ENCODE peak calls at places on chromosome 15, in nine cellular contexts. Z, F, K, A, C, O, P, J and X are unnamed samples.

GRCh38 chr15:59662260-59662659 is 4.9 kb upstream of the GTF2A2 start:
- DNase-seq in F (peak), O (no peak), J (no peak), P (no peak), C (no peak), K (no peak), A (no peak), Z (no peak), X (no peak)

GRCh38 chr15:34259557-34259956 is 34.7 kb downstream of the EMC4 start:
- DNase-seq in O (no peak), A (no peak), C (no peak), K (no peak), P (peak), J (no peak), F (no peak), Z (no peak), X (no peak)

GRCh38 chr15:31480356-31481058 is 153.9 kb downstream of the KLF13 start:
- DNase-seq in J (no peak), F (no peak), O (no peak), K (peak), C (peak), P (no peak), Z (no peak), A (no peak), X (no peak)

GRCh38 chr15:100671858-100672543 is 69.6 kb downstream of the ASB7 start:
- DNase-seq in J (peak), P (peak), K (no peak), O (peak), A (peak), F (peak), C (peak), Z (no peak), X (no peak)

GRCh38 chr15:94234300-94234699 is 2.9 kb downstream of the MCTP2 start:
- DNase-seq in P (no peak), Z (no peak), J (no peak), A (no peak), O (no peak), K (no peak), C (no peak), F (no peak), X (no peak)

GRCh38 chr15:48076454-48076853 is 44.3 kb upstream of the SLC24A5 start:
- DNase-seq in A (no peak), F (no peak), C (no peak), Z (no peak), O (no peak), P (no peak), K (no peak), J (no peak), X (no peak)

GRCh38 chr15:89659295-89659694 is 4.0 kb upstream of the KIF7 start:
- DNase-seq in Z (no peak), K (peak), J (no peak), F (no peak), C (no peak), A (no peak), P (no peak), O (no peak), X (no peak)

GRCh38 chr15:83282859-83283812 is 1.3 kb downstream of the BNC1 start:
- DNase-seq in C (no peak), P (peak), Z (no peak), K (no peak), J (peak), O (no peak), A (no peak), F (peak), X (peak)

GRCh38 chr15:91021516-91022074 is 799 bp downstream of the VPS33B start:
- DNase-seq in C (no peak), K (no peak), P (no peak), J (no peak), A (no peak), Z (no peak), O (no peak), F (peak), X (peak)

GRCh38 chr15:57253082-57253481 is 123.2 kb upstream of the CGNL1 start:
- DNase-seq in O (no peak), F (no peak), A (no peak), J (no peak), K (no peak), C (no peak), Z (no peak), P (no peak), X (no peak)

GRCh38 chr15:84669726-84670125 is 11.7 kb upstream of the NMB start:
- DNase-seq in O (no peak), K (no peak), A (no peak), P (no peak), Z (no peak), J (no peak), F (peak), C (no peak), X (no peak)

GRCh38 chr15:28914483-28915023 is 28.8 kb downstream of the APBA2 start:
- DNase-seq in A (no peak), C (no peak), P (peak), O (no peak), Z (no peak), K (no peak), J (no peak), F (no peak), X (no peak)

GRCh38 chr15:58369261-58369699 is 62.5 kb upstream of the LIPC start:
- DNase-seq in F (no peak), K (no peak), P (no peak), O (no peak), J (peak), Z (no peak), C (no peak), A (no peak), X (no peak)

GRCh38 chr15:82850731-82851130 is 41.3 kb downstream of the WHAMM start:
- DNase-seq in O (no peak), Z (no peak), P (no peak), A (no peak), J (no peak), F (no peak), C (peak), K (peak), X (peak)

GRCh38 chr15:59420986-59421618 is 16.9 kb upstream of the FAM81A start:
- DNase-seq in Z (no peak), P (peak), A (no peak), F (peak), C (no peak), J (no peak), K (no peak), O (no peak), X (no peak)

GRCh38 chr15:85421116-85421925 is 40.9 kb downstream of the AKAP13 start:
- DNase-seq in F (no peak), Z (no peak), J (no peak), P (peak), C (no peak), A (no peak), K (no peak), O (no peak), X (no peak)

GRCh38 chr15:85379403-85380131 is 836 bp upstream of the AKAP13 start:
- DNase-seq in Z (no peak), A (no peak), K (no peak), F (no peak), O (no peak), J (no peak), P (no peak), C (no peak), X (no peak)

GRCh38 chr15:42107483-42107882 is 13.1 kb upstream of the PLA2G4D start:
- DNase-seq in K (no peak), A (no peak), Z (no peak), J (no peak), C (no peak), O (no peak), P (no peak), F (no peak), X (no peak)

GRCh38 chr15:92650256-92650655 is 5.3 kb downstream of the FAM174B start:
- DNase-seq in J (no peak), A (no peak), F (no peak), K (no peak), O (peak), Z (no peak), C (peak), P (peak), X (no peak)

GRCh38 chr15:42137461-42138261 is 18.8 kb downstream of the PLA2G4F start:
- DNase-seq in F (peak), A (peak), P (peak), O (no peak), J (peak), Z (no peak), K (peak), C (peak), X (no peak)

GRCh38 chr15:77580991-77581682 is 51.6 kb downstream of the LINGO1 start:
- DNase-seq in F (no peak), A (no peak), O (no peak), J (no peak), Z (no peak), C (no peak), K (no peak), P (no peak), X (no peak)

GRCh38 chr15:46703352-46703861 is 1013.9 kb upstream of the SEMA6D start:
- DNase-seq in C (no peak), P (no peak), A (no peak), K (no peak), Z (no peak), F (no peak), J (peak), O (no peak), X (no peak)

GRCh38 chr15:44719293-44719999 is 8.1 kb downstream of the B2M start:
- DNase-seq in Z (no peak), O (no peak), P (no peak), C (no peak), J (peak), A (no peak), K (no peak), F (peak), X (no peak)

GRCh38 chr15:33194237-33194636 is 277 bp downstream of the FMN1 start:
- DNase-seq in O (peak), K (no peak), Z (no peak), C (no peak), J (no peak), A (no peak), P (no peak), F (peak), X (no peak)

GRCh38 chr15:58498821-58499580 is 67.2 kb downstream of the LIPC start:
- DNase-seq in P (no peak), A (no peak), C (peak), K (peak), J (no peak), O (peak), F (peak), Z (no peak), X (no peak)

GRCh38 chr15:65212097-65212496 is 824 bp upstream of the CILP start:
- DNase-seq in P (peak), K (no peak), O (peak), J (peak), Z (no peak), F (no peak), C (no peak), A (no peak), X (no peak)
- TF ChIP-seq CTCF in P (peak), K (no peak), O (peak), J (peak), Z (peak), F (peak), C (no peak), A (peak), X (peak)

DNA sequence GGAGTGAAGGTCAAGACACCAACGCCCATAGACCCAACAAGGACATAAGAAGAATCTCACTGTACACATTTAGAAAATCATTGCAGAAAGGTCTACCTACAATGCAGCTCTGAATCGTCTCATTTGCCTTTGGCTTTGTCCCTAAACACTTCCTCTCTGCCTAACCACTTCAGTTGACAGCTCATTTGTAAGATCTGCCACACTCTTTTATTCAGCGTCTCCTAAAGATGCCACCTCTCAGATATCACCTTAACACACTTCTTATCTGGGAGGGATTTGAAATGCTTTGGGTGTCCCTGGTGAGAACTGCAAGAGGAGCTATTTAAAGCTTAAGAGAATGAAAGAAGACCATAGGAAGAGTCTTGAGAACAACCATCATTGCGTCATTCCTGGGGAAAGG is 38.7 kb downstream of the RAB27A start:
- DNase-seq in K (no peak), Z (no peak), O (no peak), J (no peak), A (no peak), P (peak), F (no peak), C (no peak), X (no peak)
- TF ChIP-seq CTCF in K (no peak), Z (no peak), O (no peak), J (no peak), A (no peak), P (no peak), F (no peak), C (no peak), X (no peak)

GRCh38 chr15:62021991-62022600 is 38.2 kb downstream of the VPS13C start:
- DNase-seq in C (no peak), K (no peak), A (peak), J (no peak), P (no peak), O (peak), Z (no peak), F (peak), X (no peak)
- TF ChIP-seq CTCF in C (no peak), K (no peak), A (peak), J (no peak), P (peak), O (peak), Z (peak), F (peak), X (peak)

GRCh38 chr15:68339481-68339880 is 61.9 kb downstream of the FEM1B start:
- DNase-seq in A (no peak), P (no peak), J (no peak), O (no peak), F (no peak), Z (no peak), K (no peak), C (no peak), X (no peak)

GRCh38 chr15:68342351-68342750 is 64.8 kb downstream of the FEM1B start:
- DNase-seq in F (no peak), O (no peak), K (no peak), P (no peak), C (no peak), A (no peak), J (no peak), Z (no peak), X (peak)

GRCh38 chr15:68343579-68344225 is 66.2 kb downstream of the FEM1B start:
- DNase-seq in F (no peak), K (no peak), A (no peak), O (no peak), Z (no peak), J (no peak), C (no peak), P (no peak), X (peak)

GRCh38 chr15:68341851-68342336 is 64.3 kb downstream of the FEM1B start:
- DNase-seq in C (no peak), J (no peak), A (no peak), P (no peak), O (no peak), Z (no peak), F (peak), K (no peak), X (no peak)

GRCh38 chr15:68340711-68341671 is 63.4 kb downstream of the FEM1B start:
- DNase-seq in F (no peak), O (no peak), K (no peak), J (no peak), A (no peak), C (no peak), P (peak), Z (no peak), X (no peak)
- TF ChIP-seq CTCF in F (no peak), O (no peak), K (no peak), J (no peak), A (no peak), C (no peak), P (no peak), Z (no peak), X (no peak)

GRCh38 chr15:62306851-62307504 is 141.9 kb upstream of the C2CD4B start:
- DNase-seq in A (peak), P (peak), F (peak), Z (peak), J (peak), C (no peak), O (peak), K (no peak), X (peak)
- TF ChIP-seq CTCF in A (peak), P (peak), F (peak), Z (peak), J (peak), C (no peak), O (peak), K (peak), X (peak)

GRCh38 chr15:66787472-66787871 is 85.4 kb downstream of the SMAD6 start:
- DNase-seq in P (no peak), C (peak), F (no peak), A (no peak), J (no peak), O (no peak), K (peak), Z (no peak), X (no peak)

GRCh38 chr15:66786708-66787471 is 84.9 kb downstream of the SMAD6 start:
- DNase-seq in F (no peak), A (no peak), Z (no peak), K (peak), O (no peak), J (no peak), C (no peak), P (no peak), X (no peak)

GRCh38 chr15:66786222-66786621 is 84.2 kb downstream of the SMAD6 start:
- DNase-seq in P (no peak), C (no peak), A (no peak), K (no peak), Z (no peak), O (no peak), F (no peak), J (no peak), X (no peak)

GRCh38 chr15:66788024-66788423 is 86.0 kb downstream of the SMAD6 start:
- DNase-seq in O (no peak), F (no peak), J (no peak), A (no peak), C (peak), P (no peak), Z (no peak), K (peak), X (no peak)

GRCh38 chr15:66789029-66790025 is 87.3 kb downstream of the SMAD6 start:
- DNase-seq in P (peak), F (peak), K (peak), Z (no peak), C (peak), A (no peak), J (no peak), O (peak), X (no peak)
- TF ChIP-seq CTCF in P (peak), F (peak), K (peak), Z (peak), C (no peak), A (peak), J (peak), O (peak), X (no peak)

GRCh38 chr15:88334436-88334835 is 77.9 kb upstream of the NTRK3 start:
- DNase-seq in Z (no peak), C (no peak), O (no peak), F (no peak), J (no peak), A (no peak), P (no peak), K (no peak), X (no peak)

GRCh38 chr15:88331291-88331690 is 74.8 kb upstream of the NTRK3 start:
- DNase-seq in O (peak), P (peak), A (peak), C (no peak), F (peak), J (peak), Z (no peak), K (no peak), X (peak)

GRCh38 chr15:88337993-88338392 is 81.5 kb upstream of the NTRK3 start:
- DNase-seq in F (no peak), A (no peak), P (no peak), C (no peak), O (no peak), J (no peak), K (no peak), Z (no peak), X (no peak)

GRCh38 chr15:88335074-88335473 is 78.5 kb upstream of the NTRK3 start:
- DNase-seq in Z (no peak), A (no peak), C (no peak), K (no peak), P (no peak), J (no peak), F (no peak), O (no peak), X (no peak)
- TF ChIP-seq CTCF in Z (no peak), A (peak), C (no peak), K (no peak), P (no peak), J (no peak), F (no peak), O (peak), X (no peak)

GRCh38 chr15:74337146-74337545 is 30.3 kb downstream of the CYP11A1 start:
- DNase-seq in J (no peak), Z (no peak), A (no peak), F (no peak), O (no peak), K (no peak), P (no peak), C (no peak), X (no peak)

GRCh38 chr15:74337607-74338211 is 29.7 kb downstream of the CYP11A1 start:
- DNase-seq in Z (no peak), P (no peak), A (no peak), J (no peak), K (no peak), F (no peak), C (no peak), O (no peak), X (no peak)

GRCh38 chr15:74334127-74334526 is 33.3 kb downstream of the CYP11A1 start:
- DNase-seq in Z (no peak), J (no peak), A (no peak), P (no peak), K (no peak), F (no peak), C (no peak), O (no peak), X (no peak)

GRCh38 chr15:74335396-74335795 is 32.0 kb downstream of the CYP11A1 start:
- DNase-seq in J (no peak), A (no peak), F (no peak), C (no peak), O (no peak), P (no peak), Z (no peak), K (peak), X (no peak)

GRCh38 chr15:74336061-74337005 is 31.1 kb downstream of the CYP11A1 start:
- DNase-seq in C (no peak), J (no peak), O (no peak), Z (no peak), A (no peak), F (peak), P (no peak), K (peak), X (no peak)
- TF ChIP-seq CTCF in C (no peak), J (no peak), O (no peak), Z (peak), A (no peak), F (peak), P (peak), K (no peak), X (no peak)

DNA sequence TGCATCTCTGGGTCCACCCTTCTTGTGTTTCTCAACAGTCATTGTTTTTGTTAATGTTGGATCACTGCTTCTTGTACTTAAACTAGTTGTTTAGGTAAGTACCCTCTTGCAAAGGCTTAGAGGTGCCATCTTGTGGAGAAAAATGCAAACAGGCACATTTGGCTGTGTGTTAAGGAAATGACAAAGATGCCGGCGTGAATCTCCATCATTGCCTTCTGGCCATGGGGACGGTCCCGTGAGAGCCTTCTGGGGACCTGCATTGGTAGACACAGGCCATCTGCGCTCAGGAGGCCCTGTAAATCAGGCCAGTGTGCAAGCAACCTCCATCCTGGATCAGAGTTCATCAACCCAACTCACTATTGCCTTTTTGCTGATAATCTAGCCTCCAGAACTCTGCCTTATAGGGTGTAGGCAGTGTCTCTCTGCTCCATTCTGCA is 158.6 kb upstream of the NR2E3 start:
- DNase-seq in J (peak), K (no peak), Z (no peak), F (peak), A (peak), O (peak), P (peak), C (no peak), X (peak)
- TF ChIP-seq CTCF in J (peak), K (no peak), Z (peak), F (peak), A (peak), O (peak), P (peak), C (no peak), X (no peak)